ENCODE peak calls at places on chromosomes 12 and 14, in five cellular contexts. X is NCI-H774, K is lower leg skin, S is KG1, L is SK-N-DZ. O is an unnamed sample.

GRCh38 chr14:67951529-67952120 is 132.0 kb downstream of the RAD51B start:
- DNase-seq in L (no peak), S (no peak), X (no peak), K (no peak), O (no peak)

GRCh38 chr12:6034596-6034995 is 89.5 kb upstream of the ANO2 start:
- DNase-seq in L (no peak), S (no peak), K (no peak), X (no peak), O (no peak)

GRCh38 chr12:73678335-73678734 is 859.3 kb upstream of the ATXN7L3B start:
- DNase-seq in L (no peak), K (no peak), S (no peak), X (no peak), O (no peak)

GRCh38 chr14:55451398-55451797 is 11.0 kb upstream of the TBPL2 start:
- DNase-seq in S (no peak), L (no peak), X (no peak), K (no peak), O (no peak)

GRCh38 chr12:80936642-80937390 is 918 bp downstream of the LIN7A start:
- DNase-seq in K (no peak), S (no peak), X (peak; percentile 79), L (peak; percentile 75), O (no peak)

GRCh38 chr12:124389537-124390441 is 94.9 kb downstream of the RFLNA start:
- DNase-seq in X (no peak), S (no peak), L (no peak), K (no peak), O (no peak)

GRCh38 chr12:28313631-28314030 is 123.4 kb downstream of the CCDC91 start:
- DNase-seq in S (no peak), L (no peak), X (peak; percentile 20), K (no peak), O (no peak)

GRCh38 chr14:65879218-65880009 is 466.9 kb downstream of the FUT8 start:
- DNase-seq in L (no peak), X (no peak), S (peak; percentile 38), K (no peak), O (no peak)

GRCh38 chr12:24954261-24954660 is 5.4 kb upstream of the BCAT1 start:
- DNase-seq in X (no peak), S (no peak), L (no peak), K (no peak), O (no peak)

GRCh38 chr14:98345186-98345585 is 926.8 kb downstream of the BCL11B start:
- DNase-seq in X (no peak), L (no peak), S (no peak), K (no peak), O (no peak)

GRCh38 chr12:15754233-15754632 is 35.0 kb downstream of the EPS8 start:
- DNase-seq in K (no peak), S (no peak), L (no peak), X (no peak), O (no peak)

GRCh38 chr12:94815958-94816357 is 165.6 kb upstream of the TMCC3 start:
- DNase-seq in K (no peak), S (no peak), X (no peak), L (peak; percentile 25), O (no peak)

GRCh38 chr12:466039-466438 is 6.3 kb downstream of the B4GALNT3 start:
- DNase-seq in X (no peak), K (no peak), L (no peak), S (no peak), O (peak; percentile 66)

GRCh38 chr12:5807090-5807414 is 138.0 kb downstream of the ANO2 start:
- DNase-seq in L (no peak), S (no peak), X (no peak), K (no peak), O (no peak)

GRCh38 chr14:50082784-50083466 is 33.4 kb downstream of the VCPKMT start:
- DNase-seq in L (no peak), X (no peak), K (no peak), S (no peak), O (no peak)

GRCh38 chr12:81797100-81797499 is 38.0 kb upstream of the PPFIA2 start:
- DNase-seq in S (no peak), L (no peak), K (no peak), X (no peak), O (no peak)

GRCh38 chr14:68977741-68978549 is 1.2 kb downstream of the ACTN1 start:
- DNase-seq in S (peak; percentile 35), L (peak; percentile 37), X (no peak), K (peak; percentile 47), O (no peak)

GRCh38 chr14:72291908-72292688 is 359.9 kb downstream of the RGS6 start:
- DNase-seq in L (peak; percentile 2), K (peak; percentile 17), X (no peak), S (peak; percentile 63), O (no peak)

GRCh38 chr14:61601923-61602732 is 93.2 kb upstream of the HIF1A start:
- DNase-seq in S (no peak), L (peak; percentile 25), X (no peak), K (no peak), O (no peak)

GRCh38 chr14:96176811-96177211 is 27.8 kb upstream of the BDKRB2 start:
- DNase-seq in L (no peak), X (no peak), S (no peak), K (no peak), O (peak; percentile 62)